ENCODE peak calls at places on chromosomes 13 and 19, in six cellular contexts. F, R, C, M, J and B are unnamed samples.

GRCh38 chr19:39867133-39867532 is 21.0 kb upstream of the FBL start:
- DNase-seq in M (no peak), F (no peak), R (no peak), C (no peak), J (no peak), B (no peak)

GRCh38 chr13:20439261-20439660 is 86.4 kb downstream of the CRYL1 start:
- DNase-seq in F (no peak), J (no peak), R (no peak), M (no peak), C (no peak), B (no peak)

GRCh38 chr13:39455534-39456175 is 147.3 kb downstream of the LHFPL6 start:
- DNase-seq in R (no peak), F (no peak), J (no peak), C (no peak), M (no peak), B (no peak)

GRCh38 chr13:105442941-105443340 is 1092.5 kb downstream of the EFNB2 start:
- DNase-seq in J (no peak), F (no peak), R (no peak), C (no peak), M (no peak), B (no peak)

GRCh38 chr19:14383556-14383897 is 2.3 kb downstream of the ADGRE5 start:
- DNase-seq in R (no peak), J (peak), F (no peak), C (peak), M (no peak), B (no peak)

GRCh38 chr19:1944088-1944915 is 3.3 kb downstream of the CSNK1G2 start:
- DNase-seq in J (no peak), M (no peak), R (peak), C (peak), F (no peak), B (no peak)

GRCh38 chr19:40139533-40140287 is 49.0 kb upstream of the ZNF780A start:
- DNase-seq in R (no peak), F (peak), M (no peak), C (no peak), J (no peak), B (peak)

GRCh38 chr13:111011899-111012298 is 97.0 kb upstream of the ANKRD10 start:
- DNase-seq in M (no peak), R (no peak), J (no peak), F (no peak), C (no peak), B (peak)

DNA sequence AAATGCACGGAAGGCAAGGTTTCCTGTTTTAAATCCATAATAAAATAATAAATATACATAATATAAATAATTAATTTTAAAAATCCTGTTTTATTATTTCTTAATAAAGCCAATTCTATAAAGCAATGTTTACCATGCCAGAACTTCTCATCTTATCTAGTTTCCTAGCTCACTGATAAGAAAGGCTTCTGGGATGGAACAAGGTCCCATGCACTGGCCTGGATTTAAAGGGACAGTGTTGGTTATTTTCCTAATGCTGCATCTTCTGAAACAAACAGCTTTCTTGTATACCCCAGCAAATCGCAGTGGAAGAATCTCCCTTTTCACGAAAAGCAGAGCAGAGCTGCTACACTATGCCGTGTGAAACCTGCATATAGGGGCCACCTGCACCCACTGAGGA is 68.8 kb downstream of the LNX2 start:
- DNase-seq in M (no peak), J (no peak), C (no peak), R (no peak), F (no peak), B (no peak)
- H3K27ac ChIP-seq in M (no peak), J (no peak), C (no peak), R (no peak), F (no peak), B (no peak)

GRCh38 chr13:79501538-79502232 is 20.7 kb downstream of the NDFIP2 start:
- DNase-seq in R (no peak), C (no peak), F (no peak), M (no peak), J (no peak), B (no peak)
- H3K4me3 ChIP-seq in R (no peak), C (no peak), F (no peak), M (no peak), J (no peak), B (no peak)

GRCh38 chr19:41869374-41869955 is 7.6 kb upstream of the CD79A start:
- DNase-seq in R (no peak), F (no peak), M (no peak), C (no peak), J (no peak), B (no peak)
- H3K27ac ChIP-seq in R (peak), F (no peak), M (no peak), C (no peak), J (no peak), B (peak)

GRCh38 chr19:15508035-15508710 is at the start of gene CYP4F22:
- DNase-seq in C (no peak), J (no peak), M (no peak), R (no peak), F (no peak), B (no peak)
- H3K4me3 ChIP-seq in C (no peak), J (peak), M (no peak), R (peak), F (no peak), B (no peak)

DNA sequence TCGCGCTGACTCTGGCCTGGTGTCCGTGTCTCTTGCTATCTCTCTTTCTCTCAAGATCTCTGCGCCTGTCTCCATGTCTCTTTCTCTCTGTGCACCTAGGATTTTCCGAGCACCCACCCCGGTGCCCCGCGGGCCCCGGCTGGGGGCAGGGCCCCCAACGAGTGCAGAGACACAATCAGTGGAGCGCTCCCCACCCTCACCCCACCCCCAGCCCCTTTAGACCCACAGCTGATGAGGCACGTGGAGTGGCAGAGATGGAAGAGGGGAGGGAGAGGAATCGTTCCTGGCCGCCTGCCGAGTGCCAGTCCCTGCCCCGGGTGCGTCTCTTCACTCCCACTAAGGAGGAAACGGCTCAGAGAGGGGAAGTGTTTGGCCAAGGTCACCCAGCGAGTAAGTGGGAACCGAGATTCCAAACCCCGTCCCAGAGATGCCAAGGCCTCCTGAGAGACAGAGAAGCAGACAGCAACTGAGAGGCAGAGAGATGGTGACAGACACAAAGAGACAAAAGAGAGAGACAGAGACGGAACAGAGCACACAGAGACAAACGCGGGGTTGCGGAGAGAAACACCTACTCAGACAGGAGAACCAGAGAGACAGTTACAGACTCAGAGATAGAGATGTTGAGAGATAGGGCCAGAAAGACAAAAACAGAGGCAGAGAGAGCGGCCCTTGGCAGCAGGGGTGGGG is 626 bp upstream of the BCL3 start:
- DNase-seq in C (peak), M (peak), R (peak), J (peak), F (peak), B (no peak)
- H3K27ac ChIP-seq in C (peak), M (peak), R (peak), J (peak), F (no peak), B (peak)

GRCh38 chr19:10195199-10195519 is 406 bp upstream of the DNMT1 start:
- DNase-seq in M (no peak), J (no peak), F (no peak), C (no peak), R (no peak), B (no peak)
- H3K4me3 ChIP-seq in M (peak), J (peak), F (peak), C (peak), R (peak), B (peak)

DNA sequence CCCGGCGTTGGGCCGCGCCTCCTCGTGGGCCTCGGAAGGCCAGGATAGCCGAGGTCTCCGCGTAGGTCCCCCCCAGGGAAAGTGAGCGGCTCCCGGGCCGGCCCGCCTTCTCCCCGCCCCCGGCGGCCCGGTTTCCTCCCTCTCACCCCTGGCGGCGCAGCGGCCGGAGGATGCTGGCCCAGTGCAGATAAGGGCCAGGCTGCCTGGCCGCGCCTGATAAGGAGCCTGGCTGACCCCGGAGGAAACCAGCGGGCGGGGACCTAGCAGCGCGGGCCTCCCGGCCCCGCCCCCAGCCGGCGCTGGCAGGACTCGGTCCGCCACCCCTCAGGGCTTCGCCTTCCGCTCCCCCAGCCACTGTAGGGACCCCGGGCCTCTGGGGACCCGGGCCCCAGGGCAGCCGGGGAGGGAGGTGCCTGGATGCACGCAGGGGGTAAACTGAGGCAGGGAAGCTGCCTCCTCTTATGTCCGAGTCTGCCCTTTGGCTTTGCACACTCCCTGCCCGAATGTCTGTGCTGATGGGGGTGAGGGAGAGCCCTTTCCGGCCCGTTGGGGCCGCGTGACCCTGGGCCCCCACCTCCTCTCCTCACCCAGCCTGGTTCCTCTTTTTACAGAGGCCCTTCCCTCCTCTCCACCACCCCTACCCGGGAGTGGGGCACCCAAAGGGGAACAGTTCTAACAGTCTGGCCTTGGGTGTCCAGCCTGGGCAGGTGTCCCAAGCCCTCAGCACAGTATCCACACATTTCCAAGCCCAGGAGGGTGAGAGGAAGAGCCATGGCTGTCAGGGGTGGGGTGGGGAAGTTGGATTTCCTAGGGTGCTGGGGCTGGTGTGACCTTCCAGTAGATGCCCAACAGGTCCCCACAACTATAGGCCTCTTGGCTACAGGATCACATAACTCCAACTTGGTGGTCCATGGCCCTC is at the start of gene LYL1:
- DNase-seq in F (peak), R (peak), C (peak), J (peak), M (peak), B (no peak)
- H3K27ac ChIP-seq in F (peak), R (peak), C (peak), J (peak), M (peak), B (peak)

DNA sequence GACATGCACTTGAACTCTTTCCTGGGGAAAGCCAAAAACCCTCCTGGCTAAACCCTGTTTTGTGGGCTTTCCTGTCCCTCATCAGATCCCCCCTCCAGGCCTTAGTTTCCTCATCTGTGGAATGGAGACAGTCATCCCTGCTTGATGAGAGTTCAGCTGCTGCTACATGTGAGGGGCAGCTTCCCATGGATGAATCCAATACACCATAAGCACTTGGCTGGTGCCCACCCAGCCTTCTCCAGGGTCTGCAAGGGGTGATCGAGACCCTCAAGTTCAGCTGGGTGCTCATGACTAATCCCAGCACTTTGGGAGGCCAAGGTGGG is 21.6 kb downstream of the IL12RB1 start:
- DNase-seq in R (no peak), F (no peak), J (no peak), C (no peak), M (no peak), B (no peak)
- H3K4me3 ChIP-seq in R (no peak), F (no peak), J (no peak), C (no peak), M (no peak), B (no peak)